ENCODE peak calls at places on chromosomes 3 and 15, in four cellular contexts. R is ovary, V is esophagus squamous epithelium, W is IMR-90. K is an unnamed sample.

GRCh38 chr3:194913281-194913680 is 227.6 kb downstream of the FAM43A start:
- DNase-seq in R (no peak), V (no peak), W (no peak), K (no peak)

GRCh38 chr15:90539789-90540188 is 10.1 kb downstream of the CRTC3 start:
- DNase-seq in R (no peak), V (no peak), W (no peak), K (no peak)

GRCh38 chr3:138234401-138235179 is 47.5 kb downstream of the ARMC8 start:
- DNase-seq in R (no peak), V (no peak), W (peak), K (no peak)

GRCh38 chr3:4985330-4986174 is 6.3 kb downstream of the BHLHE40 start:
- DNase-seq in R (peak), V (no peak), W (peak), K (no peak)

GRCh38 chr3:151328298-151329036 is 882 bp downstream of the P2RY13 start:
- DNase-seq in R (no peak), V (no peak), W (no peak), K (no peak)

GRCh38 chr3:53733433-53733832 is 112.8 kb downstream of the CHDH start:
- DNase-seq in R (no peak), V (no peak), W (no peak), K (no peak)

GRCh38 chr15:50114381-50114780 is 4.7 kb downstream of the ATP8B4 start:
- DNase-seq in R (no peak), V (no peak), W (no peak), K (no peak)

GRCh38 chr3:10552631-10552943 is 47.2 kb upstream of the ATP2B2 start:
- DNase-seq in R (no peak), V (no peak), W (no peak), K (no peak)

GRCh38 chr3:167602041-167602440 is 51.7 kb downstream of the WDR49 start:
- DNase-seq in R (no peak), V (no peak), W (no peak), K (no peak)

DNA sequence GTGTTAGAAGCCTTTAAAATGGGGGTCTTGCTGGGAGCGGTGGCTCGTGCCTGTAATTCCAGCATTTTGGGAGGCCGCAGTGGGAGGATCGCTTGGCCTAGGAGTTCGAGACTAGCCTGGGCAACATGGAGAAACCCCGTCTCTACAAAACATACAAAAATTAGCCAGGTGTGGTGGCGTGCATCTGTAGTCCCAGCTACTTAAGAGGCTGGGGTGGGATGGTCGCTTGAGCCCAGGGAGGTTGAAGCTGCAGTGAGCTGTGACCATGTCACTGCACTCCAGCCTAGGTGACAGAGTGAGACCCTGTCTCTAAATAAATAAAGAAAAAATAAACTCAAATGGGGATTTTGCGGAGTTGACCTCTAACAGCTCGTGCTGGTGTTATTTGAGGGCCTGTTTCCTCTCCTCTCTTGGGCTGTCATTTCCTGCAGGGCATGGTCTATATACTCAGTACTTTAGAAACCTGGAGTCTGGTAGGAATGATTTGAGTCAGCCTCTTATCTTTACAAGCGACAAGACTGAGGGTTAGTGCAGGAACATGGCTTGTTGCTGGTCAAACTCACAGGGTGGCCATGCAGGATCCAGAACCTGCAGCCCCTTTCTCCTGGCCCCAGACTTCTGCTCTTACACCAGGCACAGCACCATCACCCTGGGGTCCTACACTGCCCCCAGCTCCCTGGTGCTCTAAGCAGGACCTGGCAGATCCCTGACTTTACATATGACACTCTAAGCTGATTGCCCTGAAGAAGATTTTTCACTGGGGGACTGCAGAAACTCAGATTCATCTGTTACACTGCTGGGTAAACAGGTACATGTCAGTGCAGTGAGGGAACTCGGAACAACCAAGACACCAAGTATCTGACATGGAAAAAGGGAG is 15.1 kb downstream of the EHD4 start:
- DNase-seq in R (no peak), V (no peak), W (peak), K (no peak)
- TF ChIP-seq POLR2A in R (no peak), V (no peak), W (no peak), K (no peak)

GRCh38 chr3:119497824-119498187 is 541 bp upstream of the TIMMDC1 start:
- DNase-seq in R (no peak), V (no peak), W (peak), K (peak)

GRCh38 chr3:119494597-119494996 is 3.8 kb upstream of the TIMMDC1 start:
- DNase-seq in R (no peak), V (no peak), W (no peak), K (no peak)

GRCh38 chr3:119492810-119493209 is 5.5 kb upstream of the TIMMDC1 start:
- DNase-seq in R (no peak), V (no peak), W (no peak), K (no peak)

GRCh38 chr3:119500265-119500664 is 1.9 kb downstream of the TIMMDC1 start:
- DNase-seq in R (no peak), V (no peak), W (no peak), K (no peak)

DNA sequence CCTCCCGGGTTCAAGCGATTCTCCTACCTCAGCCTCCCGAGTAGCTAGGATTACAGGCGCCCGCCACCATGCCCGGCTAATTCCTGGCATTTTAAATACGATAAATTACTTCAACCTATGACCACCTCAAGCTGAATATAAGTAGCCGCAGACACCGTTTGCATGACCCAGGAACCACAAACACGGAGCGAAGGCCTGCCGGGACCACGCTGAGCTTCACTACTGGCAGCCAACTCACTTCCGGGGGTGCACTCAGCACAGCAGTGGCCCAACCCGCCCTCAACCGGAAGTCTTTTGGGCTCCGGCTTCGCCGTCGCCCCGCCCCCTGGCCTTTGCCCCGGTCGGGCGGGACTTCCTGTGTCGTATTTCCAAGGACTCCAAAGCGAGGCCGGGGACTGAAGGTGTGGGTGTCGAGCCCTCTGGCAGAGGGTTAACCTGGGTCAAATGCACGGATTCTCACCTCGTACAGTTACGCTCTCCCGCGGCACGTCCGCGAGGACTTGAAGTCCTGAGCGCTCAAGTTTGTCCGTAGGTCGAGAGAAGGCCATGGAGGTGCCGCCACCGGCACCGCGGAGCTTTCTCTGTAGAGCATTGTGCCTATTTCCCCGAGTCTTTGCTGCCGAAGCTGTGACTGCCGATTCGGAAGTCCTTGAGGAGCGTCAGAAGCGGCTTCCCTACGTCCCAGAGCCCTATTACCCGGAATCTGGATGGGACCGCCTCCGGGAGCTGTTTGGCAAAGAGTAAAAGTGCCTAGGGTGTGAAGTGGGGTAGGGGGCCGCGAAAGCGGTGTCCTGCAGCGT is at the start of gene TIMMDC1:
- DNase-seq in R (peak), V (peak), W (peak), K (peak)
- TF ChIP-seq POLR2A in R (peak), V (peak), W (peak), K (peak)

GRCh38 chr3:177445591-177445990 is 248.3 kb upstream of the TBL1XR1 start:
- DNase-seq in R (no peak), V (no peak), W (no peak), K (no peak)
- TF ChIP-seq POLR2A in R (no peak), V (no peak), W (no peak), K (no peak)

DNA sequence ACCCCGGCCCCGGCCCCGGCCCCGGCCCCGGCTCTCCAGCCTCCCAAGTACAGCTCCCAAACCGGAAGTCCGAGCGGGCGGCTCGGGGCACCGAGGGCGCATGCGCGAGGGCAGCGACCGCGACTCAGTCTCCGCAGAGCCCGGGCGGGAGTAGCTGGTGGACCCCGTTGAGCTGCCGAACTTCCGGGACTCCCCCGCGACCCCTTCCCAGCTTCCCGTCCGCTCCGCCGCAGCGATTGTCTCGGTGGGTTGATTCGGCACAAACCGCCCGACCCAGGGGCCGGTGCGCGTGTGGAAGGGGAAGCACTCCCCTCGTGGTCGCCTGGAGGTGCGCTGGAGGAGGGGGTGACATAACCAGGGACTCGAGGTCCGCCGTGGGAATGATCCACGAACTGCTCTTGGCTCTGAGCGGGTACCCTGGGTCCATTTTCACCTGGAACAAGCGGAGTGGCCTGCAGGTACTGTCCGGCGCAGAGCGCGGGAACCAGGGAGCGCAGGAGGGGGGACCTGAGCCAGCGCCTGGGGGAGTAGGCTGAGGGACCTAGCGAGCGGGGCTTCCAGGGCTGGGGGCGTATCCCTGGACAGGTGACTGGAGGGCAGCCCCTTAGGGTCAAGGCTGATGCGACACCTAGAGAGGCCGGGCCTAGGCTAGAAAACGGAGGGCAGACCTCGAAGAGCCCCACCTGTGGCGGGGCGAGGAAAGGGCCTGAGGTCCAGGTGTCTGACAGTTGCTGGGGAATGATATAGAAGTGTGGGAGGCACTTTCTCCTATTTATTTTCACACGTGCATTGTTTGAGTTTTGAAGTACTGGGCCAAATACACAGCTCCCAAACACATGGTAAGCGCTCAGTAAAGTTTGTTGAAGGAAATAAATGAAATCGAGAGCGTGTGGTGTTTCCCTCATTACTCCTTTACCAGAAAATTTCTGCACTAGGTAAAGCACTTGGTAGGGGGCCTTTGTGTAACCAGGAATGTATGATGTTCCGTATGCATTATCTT is at the start of the genes TUBGCP4 and ZSCAN29:
- DNase-seq in R (peak), V (no peak), W (peak), K (peak)
- TF ChIP-seq POLR2A in R (no peak), V (no peak), W (no peak), K (peak)

DNA sequence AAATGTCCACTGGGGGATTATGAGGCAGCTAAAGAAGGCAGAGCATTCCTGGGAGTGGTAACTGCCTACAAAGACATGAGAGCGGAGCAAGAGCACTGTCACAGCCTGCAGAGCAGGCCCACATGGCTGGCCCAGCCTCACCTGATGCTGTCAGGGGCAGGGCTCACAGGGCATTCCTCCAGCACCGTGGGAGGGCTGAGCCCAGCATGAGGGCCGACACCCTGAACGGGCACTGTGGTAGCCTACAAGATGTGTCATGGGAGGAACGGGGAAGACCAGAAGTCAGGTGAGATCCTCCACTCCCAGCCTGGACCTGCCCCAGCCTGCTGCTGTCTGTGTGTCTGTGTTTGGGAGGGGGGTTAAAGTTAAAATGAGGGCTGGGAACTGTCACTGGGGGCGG is 30.1 kb downstream of the CCDC12 start:
- DNase-seq in R (no peak), V (no peak), W (no peak), K (no peak)
- TF ChIP-seq POLR2A in R (no peak), V (no peak), W (no peak), K (no peak)

DNA sequence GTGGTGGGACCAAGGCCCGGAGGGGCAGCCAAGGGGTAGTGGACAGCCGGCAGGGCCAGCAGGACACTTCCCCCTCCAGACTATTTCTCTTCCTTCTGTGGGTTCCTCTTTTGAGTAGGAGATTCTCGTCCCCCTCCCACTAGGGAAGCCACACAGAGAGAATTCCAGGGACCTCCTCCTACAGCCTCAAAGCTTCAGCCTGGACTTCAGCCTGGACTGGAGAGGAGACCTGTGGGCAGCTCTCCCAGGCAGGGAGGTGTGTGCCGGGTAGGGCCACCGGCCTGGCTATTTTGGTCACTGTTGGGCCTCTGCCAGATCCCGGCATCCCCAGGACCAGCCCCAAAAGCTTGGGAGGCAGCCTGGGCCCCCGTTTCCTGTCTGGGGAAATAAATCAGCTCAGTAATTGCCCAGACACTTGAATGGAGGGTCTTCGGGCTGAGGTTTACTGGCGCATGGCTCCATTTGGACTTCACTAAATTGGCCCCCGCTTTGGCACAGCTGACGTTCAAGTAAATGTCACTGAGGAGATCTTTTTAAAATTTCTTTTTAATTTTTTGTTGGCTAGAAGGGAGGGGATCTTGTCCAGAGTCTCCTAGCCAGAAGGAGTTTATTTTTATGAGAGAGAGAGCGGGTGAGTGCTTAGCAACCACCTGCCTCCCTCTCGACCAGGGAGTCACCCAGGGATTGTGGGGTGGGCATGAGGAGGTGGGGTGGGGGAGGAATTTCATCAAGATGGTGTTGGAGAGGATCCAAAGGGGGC is 1.4 kb downstream of the SLC6A6 start:
- DNase-seq in R (peak), V (no peak), W (no peak), K (no peak)
- TF ChIP-seq POLR2A in R (peak), V (no peak), W (no peak), K (peak)

GRCh38 chr3:88149516-88150362 is at the start of gene C3orf38:
- DNase-seq in R (peak), V (peak), W (peak), K (peak)
- TF ChIP-seq POLR2A in R (peak), V (peak), W (no peak), K (peak)

GRCh38 chr3:170848294-170848917 is 21.6 kb downstream of the RPL22L1 start:
- DNase-seq in R (no peak), V (no peak), W (peak), K (peak)

GRCh38 chr3:170852307-170852706 is 17.7 kb downstream of the RPL22L1 start:
- DNase-seq in R (no peak), V (no peak), W (no peak), K (no peak)
- TF ChIP-seq POLR2A in R (no peak), V (no peak), W (no peak), K (no peak)